ENCODE peak calls at places on chromosome 1, in ten cellular contexts. L, N, V, Q, Y, B, J, U, S and T are unnamed samples.

GRCh38 chr1:15049067-15049466 is 104.5 kb upstream of the TMEM51 start:
- DNase-seq in L (no peak), N (no peak), V (no peak), Q (no peak), Y (no peak), B (no peak), J (no peak), U (no peak), S (no peak), T (no peak)

GRCh38 chr1:1603671-1604373 is 3.9 kb upstream of the FNDC10 start:
- DNase-seq in L (peak), N (no peak), V (no peak), Q (peak), Y (no peak), B (no peak), J (no peak), U (no peak), S (no peak), T (no peak)

GRCh38 chr1:28329395-28330153 is 734 bp downstream of the MED18 start:
- DNase-seq in L (no peak), N (peak), V (no peak), Q (peak), Y (peak), B (no peak), J (peak), U (peak), S (peak), T (no peak)

GRCh38 chr1:193070942-193071341 is 11.5 kb downstream of the RO60 start:
- DNase-seq in L (no peak), N (no peak), V (no peak), Q (no peak), Y (no peak), B (no peak), J (no peak), U (no peak), S (no peak), T (no peak)

GRCh38 chr1:28458237-28459228 is 47.3 kb upstream of the RCC1 start:
- DNase-seq in L (no peak), N (no peak), V (no peak), Q (no peak), Y (peak), B (no peak), J (no peak), U (no peak), S (peak), T (no peak)

GRCh38 chr1:234893725-234894630 is 234.7 kb downstream of the TOMM20 start:
- DNase-seq in L (no peak), N (no peak), V (no peak), Q (no peak), Y (peak), B (no peak), J (peak), U (peak), S (peak), T (no peak)

GRCh38 chr1:10873189-10873588 is 76.7 kb upstream of the CASZ1 start:
- DNase-seq in L (no peak), N (no peak), V (no peak), Q (no peak), Y (no peak), B (no peak), J (no peak), U (no peak), S (no peak), T (no peak)

GRCh38 chr1:213369465-213369864 is 318.4 kb downstream of the RPS6KC1 start:
- DNase-seq in L (no peak), N (no peak), V (no peak), Q (no peak), Y (no peak), B (no peak), J (no peak), U (no peak), S (no peak), T (no peak)

GRCh38 chr1:210747890-210748289 is 386.1 kb downstream of the KCNH1 start:
- DNase-seq in L (peak), N (no peak), V (no peak), Q (no peak), Y (no peak), B (no peak), J (peak), U (no peak), S (no peak), T (no peak)

GRCh38 chr1:17688217-17688810 is 66.8 kb upstream of the ACTL8 start:
- DNase-seq in L (no peak), N (no peak), V (no peak), Q (no peak), Y (no peak), B (no peak), J (no peak), U (no peak), S (no peak), T (peak)

DNA sequence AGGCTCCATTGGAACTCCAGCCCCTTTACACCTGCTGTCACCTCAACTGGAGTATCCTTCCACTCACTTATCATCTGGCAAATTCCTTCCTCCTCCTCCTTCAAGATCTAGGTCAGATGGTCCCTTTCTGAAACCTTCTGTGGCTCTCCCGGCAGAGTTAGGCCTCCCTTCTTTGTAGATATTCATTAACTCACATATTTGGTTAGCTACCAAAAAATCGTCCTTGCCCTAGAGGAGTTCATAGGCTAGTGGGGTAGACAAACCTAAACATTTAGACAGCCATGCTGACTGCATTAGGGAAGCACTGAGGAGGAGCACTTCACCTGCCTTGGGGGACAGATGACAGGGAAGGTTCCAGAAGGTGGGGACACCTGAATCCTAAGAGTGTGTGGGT is 14.3 kb upstream of the ELOA start:
- DNase-seq in L (no peak), N (no peak), V (no peak), Q (no peak), Y (no peak), B (no peak), J (no peak), U (no peak), S (no peak), T (no peak)
- H3K27ac ChIP-seq in L (peak), N (no peak), V (no peak), Q (no peak), Y (no peak), B (no peak), J (no peak), U (no peak), S (no peak), T (no peak)

GRCh38 chr1:38045431-38046332 is 911 bp downstream of the POU3F1 start:
- DNase-seq in L (peak), N (no peak), V (no peak), Q (no peak), Y (no peak), B (no peak), J (peak), U (no peak), S (no peak), T (no peak)

GRCh38 chr1:38047603-38048146 is 1.1 kb upstream of the POU3F1 start:
- DNase-seq in L (no peak), N (no peak), V (no peak), Q (no peak), Y (peak), B (no peak), J (peak), U (peak), S (no peak), T (no peak)

GRCh38 chr1:38046884-38047602 is 450 bp upstream of the POU3F1 start:
- DNase-seq in L (peak), N (peak), V (peak), Q (peak), Y (peak), B (peak), J (peak), U (peak), S (peak), T (peak)

GRCh38 chr1:38044224-38045215 is 2.1 kb downstream of the POU3F1 start:
- DNase-seq in L (peak), N (no peak), V (no peak), Q (no peak), Y (no peak), B (no peak), J (peak), U (no peak), S (no peak), T (no peak)

GRCh38 chr1:38046333-38046883 is at the start of gene POU3F1:
- DNase-seq in L (peak), N (no peak), V (no peak), Q (no peak), Y (no peak), B (no peak), J (no peak), U (no peak), S (no peak), T (no peak)
- H3K27ac ChIP-seq in L (peak), N (no peak), V (no peak), Q (peak), Y (no peak), B (peak), J (peak), U (no peak), S (no peak), T (no peak)

GRCh38 chr1:160841079-160841478 is 21.6 kb downstream of the CD244 start:
- DNase-seq in L (no peak), N (no peak), V (no peak), Q (no peak), Y (no peak), B (no peak), J (no peak), U (no peak), S (no peak), T (no peak)

GRCh38 chr1:160837558-160838205 is 25.0 kb downstream of the CD244 start:
- DNase-seq in L (peak), N (peak), V (no peak), Q (no peak), Y (no peak), B (peak), J (no peak), U (peak), S (no peak), T (no peak)

GRCh38 chr1:160836981-160837557 is 25.6 kb downstream of the CD244 start:
- DNase-seq in L (no peak), N (no peak), V (no peak), Q (no peak), Y (no peak), B (peak), J (no peak), U (no peak), S (no peak), T (no peak)

GRCh38 chr1:160836561-160836960 is 26.1 kb downstream of the CD244 start:
- DNase-seq in L (no peak), N (no peak), V (no peak), Q (no peak), Y (no peak), B (peak), J (no peak), U (no peak), S (no peak), T (no peak)

DNA sequence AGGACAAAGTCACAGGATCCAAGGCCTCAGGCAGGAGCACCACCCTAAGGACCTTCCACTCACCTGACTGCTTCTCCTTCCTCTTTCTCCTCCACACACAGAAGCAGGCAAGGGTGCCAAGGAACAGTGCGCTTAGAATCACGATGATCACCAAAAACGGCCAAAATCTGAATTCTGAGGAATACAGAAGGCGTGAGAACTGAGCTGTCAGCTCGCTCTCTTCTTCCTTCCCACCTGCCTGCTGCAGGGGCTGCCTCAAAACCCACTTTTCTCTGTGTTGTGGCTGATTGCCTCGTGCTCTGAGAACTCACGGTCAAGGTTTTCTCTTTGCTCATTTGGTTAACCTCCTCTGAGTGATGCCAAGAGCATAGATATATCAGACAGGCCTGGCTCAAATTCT is 23.8 kb downstream of the CD244 start:
- DNase-seq in L (no peak), N (no peak), V (no peak), Q (no peak), Y (no peak), B (peak), J (no peak), U (no peak), S (no peak), T (no peak)
- H3K27ac ChIP-seq in L (peak), N (peak), V (no peak), Q (no peak), Y (no peak), B (no peak), J (no peak), U (no peak), S (no peak), T (no peak)

GRCh38 chr1:43978551-43979260 is at the start of gene B4GALT2:
- DNase-seq in L (peak), N (no peak), V (no peak), Q (no peak), Y (no peak), B (no peak), J (no peak), U (no peak), S (peak), T (no peak)
- H3K27ac ChIP-seq in L (peak), N (no peak), V (peak), Q (peak), Y (peak), B (no peak), J (peak), U (peak), S (peak), T (peak)